ENCODE peak calls at places on chromosomes 7 and 10, in five cellular contexts. N is astrocyte of the cerebellum, M is lower lobe of right lung, K is fibroblast of mammary gland, C is A549. R is an unnamed sample.

GRCh38 chr10:118501637-118502440 is 93.6 kb downstream of the PRLHR start:
- DNase-seq in N (peak), M (no peak), K (peak), C (peak), R (peak)

GRCh38 chr10:122551450-122551849 is 9.1 kb upstream of the DMBT1 start:
- DNase-seq in N (no peak), M (no peak), K (no peak), C (no peak), R (no peak)

GRCh38 chr10:102341038-102341688 is 54.3 kb upstream of the NFKB2 start:
- DNase-seq in N (no peak), M (no peak), K (peak), C (no peak), R (no peak)

GRCh38 chr7:22713463-22713862 is 13.5 kb upstream of the IL6 start:
- DNase-seq in N (no peak), M (no peak), K (no peak), C (no peak), R (no peak)

GRCh38 chr7:100720645-100721504 is 607 bp downstream of the EPO start:
- DNase-seq in N (no peak), M (no peak), K (no peak), C (no peak), R (no peak)

GRCh38 chr7:64869121-64869725 is 33.9 kb upstream of the ZNF273 start:
- DNase-seq in N (no peak), M (no peak), K (no peak), C (no peak), R (no peak)

GRCh38 chr7:37920619-37921339 is at the start of gene EPDR1:
- DNase-seq in N (no peak), M (peak), K (no peak), C (peak), R (no peak)

GRCh38 chr10:120286280-120286679 is 170.7 kb upstream of the PLPP4 start:
- DNase-seq in N (no peak), M (peak), K (no peak), C (no peak), R (no peak)

GRCh38 chr7:29146888-29147609 is 712 bp upstream of the CPVL start:
- DNase-seq in N (no peak), M (no peak), K (peak), C (no peak), R (no peak)

GRCh38 chr10:113947138-113948011 is 92.9 kb downstream of the NHLRC2 start:
- DNase-seq in N (no peak), M (no peak), K (no peak), C (peak), R (no peak)

GRCh38 chr10:77505431-77506334 is 131.9 kb downstream of the KCNMA1 start:
- DNase-seq in N (peak), M (no peak), K (peak), C (peak), R (peak)

GRCh38 chr7:106731637-106732036 is 70.7 kb upstream of the CCDC71L start:
- DNase-seq in N (no peak), M (no peak), K (no peak), C (no peak), R (no peak)

GRCh38 chr10:35794703-35795102 is 152.6 kb upstream of the FZD8 start:
- DNase-seq in N (no peak), M (no peak), K (no peak), C (no peak), R (no peak)

GRCh38 chr7:148540041-148540738 is 50.4 kb upstream of the C7orf33 start:
- DNase-seq in N (peak), M (no peak), K (peak), C (peak), R (no peak)

GRCh38 chr10:127159648-127160245 is 36.6 kb downstream of the INSYN2A start:
- DNase-seq in N (no peak), M (no peak), K (no peak), C (no peak), R (no peak)

GRCh38 chr7:131110294-131111080 is 217.2 kb upstream of the MKLN1 start:
- DNase-seq in N (no peak), M (no peak), K (peak), C (peak), R (no peak)

GRCh38 chr10:56341612-56342011 is 19.4 kb downstream of the ZWINT start:
- DNase-seq in N (no peak), M (no peak), K (no peak), C (no peak), R (no peak)

GRCh38 chr7:17236161-17236560 is 62.3 kb upstream of the AHR start:
- DNase-seq in N (no peak), M (no peak), K (no peak), C (no peak), R (no peak)

GRCh38 chr10:112914288-112914952 is 35.6 kb upstream of the TCF7L2 start:
- DNase-seq in N (no peak), M (no peak), K (peak), C (no peak), R (no peak)

GRCh38 chr7:158377800-158378623 is 209.6 kb downstream of the PTPRN2 start:
- DNase-seq in N (no peak), M (no peak), K (no peak), C (no peak), R (no peak)

GRCh38 chr7:137977173-137977572 is 24.7 kb downstream of the CREB3L2 start:
- DNase-seq in N (no peak), M (no peak), K (peak), C (no peak), R (no peak)

GRCh38 chr10:6465854-6466524 is 114.1 kb downstream of the PRKCQ start:
- DNase-seq in N (no peak), M (no peak), K (no peak), C (no peak), R (no peak)

GRCh38 chr10:127600479-127600878 is 51.4 kb downstream of the NPS start:
- DNase-seq in N (no peak), M (no peak), K (no peak), C (no peak), R (no peak)

GRCh38 chr10:51879238-51879637 is 179.8 kb upstream of the CSTF2T start:
- DNase-seq in N (peak), M (no peak), K (peak), C (peak), R (peak)

GRCh38 chr10:67923551-67923950 is 39.1 kb downstream of the SIRT1 start:
- DNase-seq in N (no peak), M (no peak), K (peak), C (no peak), R (no peak)

GRCh38 chr10:110919971-110920881 is 822 bp downstream of the SHOC2 start:
- DNase-seq in N (no peak), M (peak), K (peak), C (peak), R (no peak)

GRCh38 chr7:137816696-137817320 is 30.0 kb downstream of the DGKI start:
- DNase-seq in N (no peak), M (no peak), K (peak), C (peak), R (no peak)

GRCh38 chr7:138186951-138187351 is 110.7 kb downstream of the AKR1D1 start:
- DNase-seq in N (peak), M (no peak), K (no peak), C (peak), R (no peak)

GRCh38 chr10:5641501-5641900 is 24.9 kb downstream of the ASB13 start:
- DNase-seq in N (no peak), M (peak), K (no peak), C (no peak), R (no peak)

GRCh38 chr10:7408494-7409044 is 2.3 kb downstream of the SFMBT2 start:
- DNase-seq in N (no peak), M (peak), K (peak), C (peak), R (no peak)

GRCh38 chr10:11163990-11164805 is 146.5 kb downstream of the CELF2 start:
- DNase-seq in N (no peak), M (no peak), K (no peak), C (no peak), R (no peak)

GRCh38 chr7:137579913-137580640 is 236.5 kb upstream of the PTN start:
- DNase-seq in N (peak), M (no peak), K (peak), C (no peak), R (no peak)

GRCh38 chr10:88848499-88848898 is 3.1 kb downstream of the ANKRD22 start:
- DNase-seq in N (peak), M (no peak), K (peak), C (peak), R (peak)

GRCh38 chr7:50684011-50684701 is 98.5 kb downstream of the GRB10 start:
- DNase-seq in N (no peak), M (no peak), K (no peak), C (no peak), R (no peak)

GRCh38 chr7:134056816-134057215 is 70.3 kb upstream of the LRGUK start:
- DNase-seq in N (no peak), M (no peak), K (no peak), C (no peak), R (no peak)

GRCh38 chr10:116182426-116182825 is 90.6 kb downstream of the GFRA1 start:
- DNase-seq in N (no peak), M (no peak), K (no peak), C (no peak), R (no peak)

GRCh38 chr10:101558671-101559595 is 29.1 kb downstream of the POLL start:
- DNase-seq in N (no peak), M (no peak), K (no peak), C (no peak), R (no peak)

DNA sequence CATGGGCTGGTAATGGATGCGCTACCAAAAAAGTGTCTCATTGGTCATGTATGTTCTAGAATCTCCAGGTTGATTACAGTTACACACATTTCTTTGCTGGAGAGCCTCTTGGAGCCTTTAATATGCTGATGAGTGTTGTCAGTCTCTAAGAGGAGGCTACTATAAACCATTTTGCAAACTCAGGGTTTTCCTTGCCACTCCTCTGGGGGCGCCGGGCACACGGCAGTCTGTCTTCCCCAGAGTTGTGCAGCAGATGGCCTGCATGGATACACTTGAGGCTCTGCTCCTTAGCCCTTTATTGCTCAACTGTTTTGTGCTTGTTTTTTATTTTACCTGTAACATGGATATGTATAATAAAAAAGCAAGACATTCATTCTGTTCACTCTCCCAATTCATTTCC is 196.5 kb downstream of the ACTR3B start:
- DNase-seq in N (no peak), M (no peak), K (no peak), C (peak), R (no peak)
- TF ChIP-seq CTCF in N (no peak), M (no peak), K (no peak), C (no peak), R (no peak)

GRCh38 chr7:4641091-4641666 is 40.9 kb upstream of the FOXK1 start:
- DNase-seq in N (no peak), M (no peak), K (no peak), C (no peak), R (no peak)
- TF ChIP-seq CTCF in N (peak), M (no peak), K (no peak), C (no peak), R (no peak)

DNA sequence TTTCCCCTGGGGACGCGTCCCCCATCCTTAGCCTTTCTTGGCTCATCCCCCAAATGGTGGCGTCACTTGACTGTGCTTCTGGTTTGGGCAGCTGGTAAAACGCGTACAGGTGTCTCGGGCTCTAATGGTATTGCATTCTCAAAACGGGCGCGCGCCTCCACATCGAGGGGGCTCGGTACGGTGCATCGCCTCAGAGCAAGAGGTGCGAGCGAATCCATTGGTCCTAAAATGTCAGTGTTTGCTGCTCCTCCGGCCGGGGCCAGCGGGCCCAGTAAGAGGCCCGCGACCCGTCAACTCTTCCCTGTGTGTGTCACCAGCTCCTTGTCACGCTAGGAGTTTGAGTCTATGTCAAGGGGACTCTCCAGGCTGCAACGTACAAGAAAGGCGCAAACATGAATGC is 90.6 kb upstream of the SH2B2 start:
- DNase-seq in N (no peak), M (no peak), K (no peak), C (no peak), R (no peak)
- TF ChIP-seq CTCF in N (no peak), M (no peak), K (no peak), C (no peak), R (no peak)

GRCh38 chr10:71618598-71618997 is 101.0 kb downstream of the C10orf105 start:
- DNase-seq in N (no peak), M (no peak), K (no peak), C (no peak), R (no peak)
- TF ChIP-seq CTCF in N (no peak), M (no peak), K (no peak), C (no peak), R (no peak)

GRCh38 chr7:27689045-27689877 is 26.6 kb upstream of the HIBADH start:
- DNase-seq in N (no peak), M (no peak), K (no peak), C (peak), R (peak)

GRCh38 chr7:27690649-27691048 is 28.0 kb upstream of the HIBADH start:
- DNase-seq in N (no peak), M (no peak), K (no peak), C (no peak), R (no peak)

GRCh38 chr7:27686315-27686714 is 23.6 kb upstream of the HIBADH start:
- DNase-seq in N (no peak), M (no peak), K (peak), C (no peak), R (no peak)

GRCh38 chr7:27688056-27688455 is 25.4 kb upstream of the HIBADH start:
- DNase-seq in N (no peak), M (no peak), K (no peak), C (no peak), R (no peak)

GRCh38 chr7:27689878-27690164 is 27.1 kb upstream of the HIBADH start:
- DNase-seq in N (no peak), M (no peak), K (no peak), C (no peak), R (no peak)
- TF ChIP-seq CTCF in N (no peak), M (no peak), K (no peak), C (no peak), R (no peak)

GRCh38 chr10:26627320-26627719 is 70.2 kb upstream of the PDSS1 start:
- DNase-seq in N (no peak), M (no peak), K (peak), C (peak), R (no peak)
- TF ChIP-seq CTCF in N (no peak), M (no peak), K (peak), C (no peak), R (no peak)